ENCODE peak calls at places on chromosomes 7 and 10, in six cellular contexts. One of them, this sample, is unnamed.

GRCh38 chr10:130046591-130046990 is 64.0 kb downstream of the C10orf143 start:
- DNase-seq in activated effector memory CD4-positive, alpha-beta T cell treated with Interleukin-2 at 50 U/mL for 16 hours: no peak
- DNase-seq in aorta: peak
- DNase-seq in GM03348: no peak
- DNase-seq in mucosa of gallbladder: no peak
- DNase-seq in fibroblast of lung: no peak
- DNase-seq in this sample: no peak

GRCh38 chr7:17983238-17984088 is 43.2 kb upstream of the SNX13 start:
- DNase-seq in activated effector memory CD4-positive, alpha-beta T cell treated with Interleukin-2 at 50 U/mL for 16 hours: no peak
- DNase-seq in aorta: no peak
- DNase-seq in GM03348: no peak
- DNase-seq in mucosa of gallbladder: no peak
- DNase-seq in fibroblast of lung: no peak
- DNase-seq in this sample: no peak

GRCh38 chr10:22710139-22710745 is 4.1 kb downstream of the PIP4K2A start:
- DNase-seq in activated effector memory CD4-positive, alpha-beta T cell treated with Interleukin-2 at 50 U/mL for 16 hours: no peak
- DNase-seq in aorta: no peak
- DNase-seq in GM03348: no peak
- DNase-seq in mucosa of gallbladder: no peak
- DNase-seq in fibroblast of lung: no peak
- DNase-seq in this sample: no peak

GRCh38 chr10:24513155-24513554 is 210.5 kb downstream of the ARHGAP21 start:
- DNase-seq in activated effector memory CD4-positive, alpha-beta T cell treated with Interleukin-2 at 50 U/mL for 16 hours: no peak
- DNase-seq in aorta: no peak
- DNase-seq in GM03348: peak
- DNase-seq in mucosa of gallbladder: peak
- DNase-seq in fibroblast of lung: peak
- DNase-seq in this sample: no peak

GRCh38 chr7:75922966-75923603 is 8.1 kb downstream of the POR start:
- DNase-seq in activated effector memory CD4-positive, alpha-beta T cell treated with Interleukin-2 at 50 U/mL for 16 hours: no peak
- DNase-seq in aorta: no peak
- DNase-seq in GM03348: no peak
- DNase-seq in mucosa of gallbladder: no peak
- DNase-seq in fibroblast of lung: no peak
- DNase-seq in this sample: no peak

GRCh38 chr7:30743371-30744074 is 8.4 kb upstream of the INMT start:
- DNase-seq in activated effector memory CD4-positive, alpha-beta T cell treated with Interleukin-2 at 50 U/mL for 16 hours: no peak
- DNase-seq in aorta: no peak
- DNase-seq in GM03348: peak
- DNase-seq in mucosa of gallbladder: no peak
- DNase-seq in fibroblast of lung: peak
- DNase-seq in this sample: no peak

GRCh38 chr10:58157076-58157766 is 110.5 kb downstream of the IPMK start:
- DNase-seq in activated effector memory CD4-positive, alpha-beta T cell treated with Interleukin-2 at 50 U/mL for 16 hours: no peak
- DNase-seq in aorta: no peak
- DNase-seq in GM03348: peak
- DNase-seq in mucosa of gallbladder: no peak
- DNase-seq in fibroblast of lung: peak
- DNase-seq in this sample: no peak

GRCh38 chr7:27873981-27874957 is 134.3 kb downstream of the TAX1BP1 start:
- DNase-seq in activated effector memory CD4-positive, alpha-beta T cell treated with Interleukin-2 at 50 U/mL for 16 hours: no peak
- DNase-seq in aorta: peak
- DNase-seq in GM03348: peak
- DNase-seq in mucosa of gallbladder: peak
- DNase-seq in fibroblast of lung: peak
- DNase-seq in this sample: no peak

GRCh38 chr7:77738871-77739270 is 42.6 kb downstream of the RSBN1L start:
- DNase-seq in activated effector memory CD4-positive, alpha-beta T cell treated with Interleukin-2 at 50 U/mL for 16 hours: no peak
- DNase-seq in aorta: no peak
- DNase-seq in GM03348: no peak
- DNase-seq in mucosa of gallbladder: no peak
- DNase-seq in fibroblast of lung: peak
- DNase-seq in this sample: no peak

GRCh38 chr7:119256001-119256400 is 1017.0 kb upstream of the KCND2 start:
- DNase-seq in activated effector memory CD4-positive, alpha-beta T cell treated with Interleukin-2 at 50 U/mL for 16 hours: no peak
- DNase-seq in aorta: no peak
- DNase-seq in GM03348: no peak
- DNase-seq in mucosa of gallbladder: no peak
- DNase-seq in fibroblast of lung: no peak
- DNase-seq in this sample: no peak

GRCh38 chr7:115707236-115707635 is 323.3 kb downstream of the TFEC start:
- DNase-seq in activated effector memory CD4-positive, alpha-beta T cell treated with Interleukin-2 at 50 U/mL for 16 hours: no peak
- DNase-seq in aorta: no peak
- DNase-seq in GM03348: peak
- DNase-seq in mucosa of gallbladder: no peak
- DNase-seq in fibroblast of lung: peak
- DNase-seq in this sample: no peak

GRCh38 chr10:4127518-4128315 is 342.7 kb upstream of the KLF6 start:
- DNase-seq in activated effector memory CD4-positive, alpha-beta T cell treated with Interleukin-2 at 50 U/mL for 16 hours: no peak
- DNase-seq in aorta: no peak
- DNase-seq in GM03348: no peak
- DNase-seq in mucosa of gallbladder: peak
- DNase-seq in fibroblast of lung: no peak
- DNase-seq in this sample: no peak

GRCh38 chr7:156519070-156519469 is 121.5 kb upstream of the RNF32 start:
- DNase-seq in activated effector memory CD4-positive, alpha-beta T cell treated with Interleukin-2 at 50 U/mL for 16 hours: no peak
- DNase-seq in aorta: no peak
- DNase-seq in GM03348: no peak
- DNase-seq in mucosa of gallbladder: no peak
- DNase-seq in fibroblast of lung: no peak
- DNase-seq in this sample: no peak

GRCh38 chr10:110919349-110919931 is at the start of gene SHOC2:
- DNase-seq in activated effector memory CD4-positive, alpha-beta T cell treated with Interleukin-2 at 50 U/mL for 16 hours: peak
- DNase-seq in aorta: peak
- DNase-seq in GM03348: peak
- DNase-seq in mucosa of gallbladder: peak
- DNase-seq in fibroblast of lung: no peak
- DNase-seq in this sample: peak

GRCh38 chr7:6171532-6172330 is 100.7 kb downstream of the CYTH3 start:
- DNase-seq in activated effector memory CD4-positive, alpha-beta T cell treated with Interleukin-2 at 50 U/mL for 16 hours: no peak
- DNase-seq in aorta: no peak
- DNase-seq in GM03348: no peak
- DNase-seq in mucosa of gallbladder: no peak
- DNase-seq in fibroblast of lung: no peak
- DNase-seq in this sample: no peak

GRCh38 chr7:144854839-144855424 is 19.1 kb upstream of the TPK1 start:
- DNase-seq in activated effector memory CD4-positive, alpha-beta T cell treated with Interleukin-2 at 50 U/mL for 16 hours: no peak
- DNase-seq in aorta: no peak
- DNase-seq in GM03348: peak
- DNase-seq in mucosa of gallbladder: no peak
- DNase-seq in fibroblast of lung: peak
- DNase-seq in this sample: no peak